ENCODE peak calls at places on chromosomes 11 and 22, in ten cellular contexts. One of them, this sample, is unnamed.

GRCh38 chr11:63710476-63711217 is 29.3 kb downstream of the RTN3 start:
- DNase-seq in heart left ventricle: no peak
- DNase-seq in fibroblast of the aortic adventitia: peak; percentile 93
- DNase-seq in Peyer's patch: no peak
- DNase-seq in cardiac muscle cell: peak; percentile 95
- DNase-seq in lower lobe of right lung: no peak
- DNase-seq in psoas muscle: no peak
- DNase-seq in astrocyte of the cerebellum: no peak
- DNase-seq in upper lobe of left lung: peak; percentile 50
- DNase-seq in mammary epithelial cell: no peak
- DNase-seq in this sample: peak; percentile 96

GRCh38 chr11:70292863-70293262 is 22.4 kb downstream of the PPFIA1 start:
- DNase-seq in fibroblast of the aortic adventitia: no peak
- DNase-seq in mammary epithelial cell: no peak
- DNase-seq in Peyer's patch: no peak
- DNase-seq in heart left ventricle: no peak
- DNase-seq in astrocyte of the cerebellum: no peak
- DNase-seq in psoas muscle: no peak
- DNase-seq in upper lobe of left lung: peak; percentile 4
- DNase-seq in lower lobe of right lung: no peak
- DNase-seq in cardiac muscle cell: no peak
- DNase-seq in this sample: no peak

GRCh38 chr11:33994937-33995336 is 56.6 kb upstream of the CAPRIN1 start:
- DNase-seq in mammary epithelial cell: no peak
- DNase-seq in psoas muscle: no peak
- DNase-seq in heart left ventricle: no peak
- DNase-seq in fibroblast of the aortic adventitia: no peak
- DNase-seq in upper lobe of left lung: no peak
- DNase-seq in Peyer's patch: no peak
- DNase-seq in astrocyte of the cerebellum: no peak
- DNase-seq in cardiac muscle cell: no peak
- DNase-seq in lower lobe of right lung: no peak
- DNase-seq in this sample: no peak

GRCh38 chr11:6876325-6876724 is at the start of gene OR10A4:
- DNase-seq in upper lobe of left lung: no peak
- DNase-seq in astrocyte of the cerebellum: no peak
- DNase-seq in lower lobe of right lung: no peak
- DNase-seq in heart left ventricle: no peak
- DNase-seq in psoas muscle: no peak
- DNase-seq in mammary epithelial cell: no peak
- DNase-seq in Peyer's patch: no peak
- DNase-seq in fibroblast of the aortic adventitia: no peak
- DNase-seq in cardiac muscle cell: no peak
- DNase-seq in this sample: no peak

GRCh38 chr22:23216331-23217170 is 36.2 kb downstream of the BCR start:
- DNase-seq in psoas muscle: no peak
- DNase-seq in upper lobe of left lung: no peak
- DNase-seq in mammary epithelial cell: no peak
- DNase-seq in cardiac muscle cell: no peak
- DNase-seq in lower lobe of right lung: peak; percentile 48
- DNase-seq in fibroblast of the aortic adventitia: no peak
- DNase-seq in heart left ventricle: no peak
- DNase-seq in Peyer's patch: no peak
- DNase-seq in astrocyte of the cerebellum: no peak
- DNase-seq in this sample: no peak

GRCh38 chr22:28983788-28984441 is 77.7 kb downstream of the C22orf31 start:
- DNase-seq in lower lobe of right lung: no peak
- DNase-seq in psoas muscle: no peak
- DNase-seq in mammary epithelial cell: peak; percentile 41
- DNase-seq in astrocyte of the cerebellum: no peak
- DNase-seq in fibroblast of the aortic adventitia: peak; percentile 40
- DNase-seq in upper lobe of left lung: peak; percentile 71
- DNase-seq in cardiac muscle cell: peak; percentile 38
- DNase-seq in Peyer's patch: no peak
- DNase-seq in heart left ventricle: no peak
- DNase-seq in this sample: no peak

GRCh38 chr11:11979487-11980117 is 28.8 kb downstream of the DKK3 start:
- DNase-seq in Peyer's patch: no peak
- DNase-seq in astrocyte of the cerebellum: no peak
- DNase-seq in fibroblast of the aortic adventitia: peak; percentile 52
- DNase-seq in cardiac muscle cell: peak; percentile 67
- DNase-seq in heart left ventricle: no peak
- DNase-seq in upper lobe of left lung: peak; percentile 35
- DNase-seq in lower lobe of right lung: no peak
- DNase-seq in mammary epithelial cell: no peak
- DNase-seq in psoas muscle: peak; percentile 57
- DNase-seq in this sample: no peak

GRCh38 chr22:48902983-48903650 is 924.6 kb downstream of the BRD1 start:
- DNase-seq in Peyer's patch: no peak
- DNase-seq in upper lobe of left lung: peak; percentile 14
- DNase-seq in astrocyte of the cerebellum: no peak
- DNase-seq in mammary epithelial cell: no peak
- DNase-seq in cardiac muscle cell: no peak
- DNase-seq in fibroblast of the aortic adventitia: no peak
- DNase-seq in lower lobe of right lung: no peak
- DNase-seq in heart left ventricle: no peak
- DNase-seq in psoas muscle: no peak
- DNase-seq in this sample: no peak

DNA sequence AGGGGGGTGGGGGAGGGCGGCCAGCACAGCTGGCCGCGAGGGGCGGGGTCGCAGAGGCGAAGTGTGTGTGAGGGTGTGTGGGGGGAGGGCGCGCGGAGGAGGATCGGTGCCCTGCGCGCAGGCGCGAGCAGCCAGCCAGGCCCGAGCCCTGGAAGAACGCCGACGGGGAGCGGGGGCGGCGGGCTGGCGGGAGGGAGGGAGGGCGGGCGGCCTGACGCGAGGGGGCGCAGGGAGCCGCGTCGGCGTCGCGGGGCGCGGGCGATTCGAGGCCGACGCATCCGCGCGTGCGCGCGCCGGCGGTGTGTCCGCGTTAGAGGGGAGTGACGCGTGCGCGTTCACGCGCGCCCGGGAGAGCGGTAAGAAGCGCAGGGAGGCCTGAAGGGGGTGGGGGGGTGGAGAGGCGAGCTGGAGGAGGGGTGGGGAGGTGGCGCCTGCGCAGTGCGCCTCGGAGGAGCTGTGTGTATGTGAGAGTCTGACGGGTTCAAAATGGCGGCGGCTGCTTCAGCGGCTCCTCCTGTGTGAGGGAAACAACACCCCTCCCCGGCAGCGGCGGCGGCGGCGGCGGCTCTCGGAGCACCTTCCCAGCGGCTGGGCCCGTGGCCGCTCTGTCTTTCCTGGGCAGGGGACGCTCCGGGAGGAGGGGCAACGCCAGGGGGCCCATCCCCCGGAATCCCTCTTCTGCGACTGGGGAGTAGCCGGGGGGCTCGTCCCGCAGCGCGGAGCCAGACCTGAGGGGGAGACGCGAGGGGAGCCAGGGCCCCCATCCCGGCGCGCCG is at the start of gene KDM2A:
- DNase-seq in psoas muscle: peak; percentile 100
- DNase-seq in cardiac muscle cell: peak; percentile 100
- DNase-seq in upper lobe of left lung: peak; percentile 99
- DNase-seq in heart left ventricle: peak; percentile 99
- DNase-seq in Peyer's patch: peak; percentile 99
- DNase-seq in lower lobe of right lung: peak; percentile 100
- DNase-seq in fibroblast of the aortic adventitia: peak; percentile 97
- DNase-seq in mammary epithelial cell: peak; percentile 97
- DNase-seq in astrocyte of the cerebellum: peak; percentile 97
- DNase-seq in this sample: peak; percentile 94
- TF ChIP-seq CTCF in psoas muscle: peak; percentile 16
- TF ChIP-seq CTCF in cardiac muscle cell: no peak
- TF ChIP-seq CTCF in upper lobe of left lung: no peak
- TF ChIP-seq CTCF in heart left ventricle: peak; percentile 38
- TF ChIP-seq CTCF in Peyer's patch: peak; percentile 47
- TF ChIP-seq CTCF in lower lobe of right lung: peak; percentile 29
- TF ChIP-seq CTCF in fibroblast of the aortic adventitia: no peak
- TF ChIP-seq CTCF in mammary epithelial cell: no peak
- TF ChIP-seq CTCF in astrocyte of the cerebellum: no peak
- TF ChIP-seq CTCF in this sample: no peak

GRCh38 chr11:36509265-36509664 is 807 bp downstream of the TRAF6 start:
- DNase-seq in heart left ventricle: no peak
- DNase-seq in mammary epithelial cell: peak; percentile 37
- DNase-seq in upper lobe of left lung: no peak
- DNase-seq in lower lobe of right lung: no peak
- DNase-seq in fibroblast of the aortic adventitia: peak; percentile 41
- DNase-seq in astrocyte of the cerebellum: no peak
- DNase-seq in cardiac muscle cell: peak; percentile 39
- DNase-seq in psoas muscle: no peak
- DNase-seq in Peyer's patch: no peak
- DNase-seq in this sample: no peak

GRCh38 chr11:36509694-36510566 is at the start of gene TRAF6:
- DNase-seq in psoas muscle: peak; percentile 95
- DNase-seq in upper lobe of left lung: peak; percentile 92
- DNase-seq in lower lobe of right lung: peak; percentile 94
- DNase-seq in fibroblast of the aortic adventitia: peak; percentile 81
- DNase-seq in astrocyte of the cerebellum: peak; percentile 57
- DNase-seq in cardiac muscle cell: peak; percentile 89
- DNase-seq in heart left ventricle: peak; percentile 96
- DNase-seq in Peyer's patch: peak; percentile 89
- DNase-seq in mammary epithelial cell: peak; percentile 81
- DNase-seq in this sample: peak; percentile 21

GRCh38 chr11:36508743-36509142 is 1.3 kb downstream of the TRAF6 start:
- DNase-seq in psoas muscle: no peak
- DNase-seq in Peyer's patch: no peak
- DNase-seq in cardiac muscle cell: no peak
- DNase-seq in heart left ventricle: no peak
- DNase-seq in lower lobe of right lung: no peak
- DNase-seq in astrocyte of the cerebellum: no peak
- DNase-seq in fibroblast of the aortic adventitia: no peak
- DNase-seq in mammary epithelial cell: peak; percentile 14
- DNase-seq in upper lobe of left lung: no peak
- DNase-seq in this sample: no peak

GRCh38 chr11:36510567-36511020 is 522 bp upstream of the TRAF6 start:
- DNase-seq in heart left ventricle: no peak
- DNase-seq in astrocyte of the cerebellum: no peak
- DNase-seq in upper lobe of left lung: no peak
- DNase-seq in Peyer's patch: no peak
- DNase-seq in psoas muscle: no peak
- DNase-seq in fibroblast of the aortic adventitia: peak; percentile 49
- DNase-seq in lower lobe of right lung: no peak
- DNase-seq in cardiac muscle cell: peak; percentile 28
- DNase-seq in mammary epithelial cell: peak; percentile 67
- DNase-seq in this sample: no peak

GRCh38 chr11:36507824-36508489 is 2.1 kb downstream of the TRAF6 start:
- DNase-seq in upper lobe of left lung: no peak
- DNase-seq in cardiac muscle cell: peak; percentile 12
- DNase-seq in fibroblast of the aortic adventitia: peak; percentile 21
- DNase-seq in psoas muscle: peak; percentile 52
- DNase-seq in heart left ventricle: no peak
- DNase-seq in Peyer's patch: no peak
- DNase-seq in mammary epithelial cell: no peak
- DNase-seq in astrocyte of the cerebellum: no peak
- DNase-seq in lower lobe of right lung: no peak
- DNase-seq in this sample: no peak
- H3K4me3 ChIP-seq in upper lobe of left lung: no peak overlapping the region
- H3K4me3 ChIP-seq in cardiac muscle cell: no peak overlapping the region
- H3K4me3 ChIP-seq in fibroblast of the aortic adventitia: peak overlapping the region; percentile 97
- H3K4me3 ChIP-seq in psoas muscle: peak overlapping the region; percentile 96
- H3K4me3 ChIP-seq in heart left ventricle: peak overlapping the region; percentile 98
- H3K4me3 ChIP-seq in Peyer's patch: peak overlapping the region; percentile 99
- H3K4me3 ChIP-seq in mammary epithelial cell: peak overlapping the region; percentile 90
- H3K4me3 ChIP-seq in astrocyte of the cerebellum: no peak overlapping the region
- H3K4me3 ChIP-seq in lower lobe of right lung: peak overlapping the region; percentile 77
- H3K4me3 ChIP-seq in this sample: no peak overlapping the region

DNA sequence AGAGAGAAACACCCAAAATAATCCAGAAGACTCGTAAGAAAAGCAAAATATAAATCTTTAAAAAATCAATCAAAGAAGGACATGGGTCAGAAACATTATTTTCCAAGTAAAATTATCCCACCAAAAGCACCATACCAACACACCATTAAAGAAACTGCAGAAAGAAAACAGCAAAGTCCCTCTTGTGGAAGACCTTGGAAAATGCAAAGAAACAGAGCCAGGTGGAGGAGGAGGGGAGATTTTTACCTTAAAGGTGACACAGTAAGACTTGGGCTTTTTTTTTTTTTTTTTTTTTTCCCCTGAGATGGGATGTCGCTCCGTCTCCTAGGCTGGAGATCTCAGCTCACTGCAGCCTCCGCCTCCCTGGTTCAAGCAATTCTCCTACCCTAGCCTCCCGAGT is 123.8 kb downstream of the LARGE1 start:
- DNase-seq in cardiac muscle cell: no peak
- DNase-seq in Peyer's patch: no peak
- DNase-seq in mammary epithelial cell: no peak
- DNase-seq in heart left ventricle: no peak
- DNase-seq in upper lobe of left lung: no peak
- DNase-seq in astrocyte of the cerebellum: no peak
- DNase-seq in psoas muscle: no peak
- DNase-seq in lower lobe of right lung: no peak
- DNase-seq in fibroblast of the aortic adventitia: no peak
- DNase-seq in this sample: no peak
- TF ChIP-seq CTCF in cardiac muscle cell: no peak
- TF ChIP-seq CTCF in Peyer's patch: no peak
- TF ChIP-seq CTCF in mammary epithelial cell: no peak
- TF ChIP-seq CTCF in heart left ventricle: no peak
- TF ChIP-seq CTCF in upper lobe of left lung: no peak
- TF ChIP-seq CTCF in astrocyte of the cerebellum: no peak
- TF ChIP-seq CTCF in psoas muscle: no peak
- TF ChIP-seq CTCF in lower lobe of right lung: no peak
- TF ChIP-seq CTCF in fibroblast of the aortic adventitia: no peak
- TF ChIP-seq CTCF in this sample: no peak

GRCh38 chr11:19789245-19789644 is 76.6 kb downstream of the NAV2 start:
- DNase-seq in mammary epithelial cell: no peak
- DNase-seq in Peyer's patch: no peak
- DNase-seq in fibroblast of the aortic adventitia: no peak
- DNase-seq in upper lobe of left lung: no peak
- DNase-seq in heart left ventricle: no peak
- DNase-seq in psoas muscle: no peak
- DNase-seq in astrocyte of the cerebellum: no peak
- DNase-seq in lower lobe of right lung: no peak
- DNase-seq in cardiac muscle cell: no peak
- DNase-seq in this sample: no peak

GRCh38 chr11:19793356-19793755 is 80.7 kb downstream of the NAV2 start:
- DNase-seq in heart left ventricle: no peak
- DNase-seq in psoas muscle: no peak
- DNase-seq in Peyer's patch: no peak
- DNase-seq in astrocyte of the cerebellum: no peak
- DNase-seq in mammary epithelial cell: no peak
- DNase-seq in fibroblast of the aortic adventitia: no peak
- DNase-seq in upper lobe of left lung: no peak
- DNase-seq in lower lobe of right lung: no peak
- DNase-seq in cardiac muscle cell: no peak
- DNase-seq in this sample: no peak

GRCh38 chr11:19789840-19790710 is 77.4 kb downstream of the NAV2 start:
- DNase-seq in Peyer's patch: no peak
- DNase-seq in mammary epithelial cell: no peak
- DNase-seq in lower lobe of right lung: no peak
- DNase-seq in cardiac muscle cell: peak; percentile 87
- DNase-seq in psoas muscle: no peak
- DNase-seq in fibroblast of the aortic adventitia: peak; percentile 94
- DNase-seq in upper lobe of left lung: no peak
- DNase-seq in astrocyte of the cerebellum: peak; percentile 72
- DNase-seq in heart left ventricle: no peak
- DNase-seq in this sample: peak; percentile 76

GRCh38 chr11:19792510-19792909 is 79.9 kb downstream of the NAV2 start:
- DNase-seq in psoas muscle: no peak
- DNase-seq in astrocyte of the cerebellum: no peak
- DNase-seq in cardiac muscle cell: peak; percentile 37
- DNase-seq in lower lobe of right lung: no peak
- DNase-seq in heart left ventricle: no peak
- DNase-seq in mammary epithelial cell: no peak
- DNase-seq in upper lobe of left lung: no peak
- DNase-seq in fibroblast of the aortic adventitia: no peak
- DNase-seq in Peyer's patch: no peak
- DNase-seq in this sample: no peak

GRCh38 chr11:19790831-19791552 is 78.4 kb downstream of the NAV2 start:
- DNase-seq in upper lobe of left lung: no peak
- DNase-seq in fibroblast of the aortic adventitia: no peak
- DNase-seq in astrocyte of the cerebellum: no peak
- DNase-seq in Peyer's patch: no peak
- DNase-seq in mammary epithelial cell: no peak
- DNase-seq in heart left ventricle: no peak
- DNase-seq in cardiac muscle cell: no peak
- DNase-seq in lower lobe of right lung: no peak
- DNase-seq in psoas muscle: no peak
- DNase-seq in this sample: no peak
- H3K4me3 ChIP-seq in upper lobe of left lung: no peak overlapping the region
- H3K4me3 ChIP-seq in fibroblast of the aortic adventitia: no peak overlapping the region
- H3K4me3 ChIP-seq in astrocyte of the cerebellum: no peak overlapping the region
- H3K4me3 ChIP-seq in Peyer's patch: no peak overlapping the region
- H3K4me3 ChIP-seq in mammary epithelial cell: no peak overlapping the region
- H3K4me3 ChIP-seq in heart left ventricle: no peak overlapping the region
- H3K4me3 ChIP-seq in cardiac muscle cell: no peak overlapping the region
- H3K4me3 ChIP-seq in lower lobe of right lung: no peak overlapping the region
- H3K4me3 ChIP-seq in psoas muscle: no peak overlapping the region
- H3K4me3 ChIP-seq in this sample: no peak overlapping the region